ENCODE peak calls at places on chromosomes 4 and X, in ten cellular contexts. V, A, Z, N, X, H, S, J, Q and P are unnamed samples.

GRCh38 chrX:71998836-71999509 is 88.3 kb downstream of the NHSL2 start:
- DNase-seq in S (peak; percentile 30), J (no peak), Q (no peak), X (peak; percentile 34), Z (no peak), N (peak; percentile 57), A (peak; percentile 13), H (no peak), V (no peak), P (peak; percentile 35)

GRCh38 chrX:120575379-120576114 is 14.8 kb upstream of the CUL4B start:
- DNase-seq in V (no peak), Z (no peak), S (no peak), X (no peak), J (no peak), N (no peak), H (no peak), A (no peak), Q (no peak), P (no peak)

GRCh38 chr4:24657768-24658617 is 73.6 kb upstream of the DHX15 start:
- DNase-seq in X (no peak), N (peak; percentile 76), S (peak; percentile 18), Q (no peak), H (peak; percentile 51), V (no peak), A (peak; percentile 93), Z (no peak), J (no peak), P (peak; percentile 82)

GRCh38 chrX:19772759-19773623 is 114.4 kb downstream of the SH3KBP1 start:
- DNase-seq in X (no peak), H (no peak), N (no peak), S (no peak), V (no peak), Z (no peak), A (no peak), Q (no peak), J (no peak), P (no peak)

GRCh38 chr4:108172231-108172779 is 3.6 kb upstream of the LEF1 start:
- DNase-seq in J (no peak), Z (no peak), A (no peak), N (peak; percentile 5), S (no peak), Q (no peak), V (peak; percentile 44), X (no peak), H (no peak), P (peak; percentile 37)

GRCh38 chrX:41090568-41091238 is 5.5 kb downstream of the USP9X start:
- DNase-seq in Q (no peak), J (no peak), N (no peak), X (no peak), A (no peak), V (no peak), H (no peak), S (peak; percentile 6), Z (no peak), P (no peak)

GRCh38 chrX:70960728-70961127 is 29.8 kb upstream of the SLC7A3 start:
- DNase-seq in V (no peak), Z (no peak), H (no peak), Q (no peak), X (no peak), S (peak; percentile 3), N (no peak), J (no peak), A (peak; percentile 10), P (peak; percentile 3)

GRCh38 chr4:168549145-168549544 is 52.3 kb downstream of the PALLD start:
- DNase-seq in V (no peak), Q (no peak), N (no peak), J (no peak), X (no peak), A (no peak), Z (no peak), S (no peak), H (no peak), P (peak; percentile 24)

GRCh38 chrX:116499780-116500179 is 37.0 kb upstream of the CT83 start:
- DNase-seq in S (no peak), J (no peak), Q (no peak), V (no peak), X (no peak), H (no peak), Z (no peak), N (no peak), A (no peak), P (no peak)

GRCh38 chr4:55837903-55838302 is 15.5 kb upstream of the EXOC1 start:
- DNase-seq in S (no peak), X (no peak), V (no peak), H (no peak), J (no peak), A (no peak), N (no peak), Z (no peak), Q (no peak), P (no peak)

GRCh38 chr4:6470502-6471302 is 1.7 kb downstream of the PPP2R2C start:
- DNase-seq in H (no peak), S (peak; percentile 81), N (peak; percentile 21), Z (no peak), V (no peak), Q (peak; percentile 87), A (peak; percentile 81), X (no peak), J (no peak), P (peak; percentile 21)

GRCh38 chr4:99886146-99886545 is 8.1 kb downstream of the LAMTOR3 start:
- DNase-seq in N (no peak), V (no peak), Q (no peak), J (no peak), Z (no peak), A (no peak), S (no peak), X (no peak), H (no peak), P (peak; percentile 27)

GRCh38 chr4:6992728-6993655 is 50.2 kb upstream of the TADA2B start:
- DNase-seq in J (no peak), Z (no peak), X (no peak), N (peak; percentile 43), H (peak; percentile 58), S (no peak), V (no peak), A (no peak), Q (no peak), P (peak; percentile 58)